ENCODE peak calls at places on chromosomes 2 and 18, in four cellular contexts. E, M, D and L are unnamed samples.
A peak's percentile ranks its signal among the peaks of the same experiment; 100 is the strongest.

GRCh38 chr2:206480161-206480560 is 36.8 kb downstream of the ADAM23 start:
- DNase-seq in E (no peak), M (no peak), D (no peak), L (no peak)

GRCh38 chr2:108884629-108885028 is 98.1 kb downstream of the CCDC138 start:
- DNase-seq in E (no peak), M (no peak), D (no peak), L (no peak)

GRCh38 chr18:59423251-59423650 is 64.2 kb upstream of the LMAN1 start:
- DNase-seq in E (no peak), M (no peak), D (no peak), L (no peak)

GRCh38 chr2:99636432-99637034 is 146.7 kb upstream of the REV1 start:
- DNase-seq in E (no peak), M (no peak), D (no peak), L (no peak)

GRCh38 chr2:176110975-176111663 is 4.0 kb downstream of the HOXD11 start:
- DNase-seq in E (no peak), M (no peak), D (no peak), L (no peak)

GRCh38 chr2:134207589-134208209 is 46.2 kb upstream of the MGAT5 start:
- DNase-seq in E (peak; percentile 74), M (peak; percentile 49), D (no peak), L (no peak)

GRCh38 chr2:27683390-27684071 is 19.8 kb downstream of the SLC4A1AP start:
- DNase-seq in E (peak; percentile 92), M (peak; percentile 81), D (no peak), L (peak; percentile 60)

GRCh38 chr2:86358982-86359381 is 21.6 kb upstream of the REEP1 start:
- DNase-seq in E (no peak), M (no peak), D (no peak), L (no peak)

GRCh38 chr2:19738707-19739106 is 163.1 kb downstream of the TTC32 start:
- DNase-seq in E (no peak), M (no peak), D (no peak), L (no peak)